ENCODE peak calls at places on chromosomes 16 and 17, in five cellular contexts. I is CD4-positive, alpha-beta memory T cell; B is fibroblast of lung; O is heart left ventricle; Q is heart right ventricle. Z is an unnamed sample. For H3K4me1, the result is how much of the 10 kb centered on the place peaks cover.

GRCh38 chr17:77186141-77186604 is 45.4 kb downstream of the SEC14L1 start:
- DNase-seq in I (no peak), B (no peak), O (peak), Q (peak), Z (peak)

GRCh38 chr17:61426482-61427304 is 25.5 kb upstream of the TBX4 start:
- DNase-seq in I (no peak), B (no peak), O (no peak), Q (no peak), Z (no peak)

GRCh38 chr16:2061526-2061925 is 13.7 kb downstream of the TSC2 start:
- DNase-seq in I (no peak), B (no peak), O (no peak), Q (no peak), Z (no peak)

GRCh38 chr17:55584055-55584685 is 72.9 kb upstream of the SMIM36 start:
- DNase-seq in I (no peak), B (peak), O (no peak), Q (no peak), Z (no peak)

GRCh38 chr17:2171725-2172446 is 117.0 kb downstream of the HIC1 start:
- DNase-seq in I (no peak), B (peak), O (peak), Q (peak), Z (peak)

GRCh38 chr17:76558210-76559095 is 18.6 kb downstream of the PRCD start:
- DNase-seq in I (no peak), B (peak), O (no peak), Q (no peak), Z (no peak)

GRCh38 chr17:78784397-78784751 is 2.3 kb upstream of the CYTH1 start:
- DNase-seq in I (no peak), B (no peak), O (no peak), Q (no peak), Z (no peak)

GRCh38 chr16:59573528-59574271 is 839.6 kb upstream of the GOT2 start:
- DNase-seq in I (no peak), B (peak), O (no peak), Q (no peak), Z (no peak)

GRCh38 chr16:49183911-49184310 is 97.7 kb downstream of the CBLN1 start:
- DNase-seq in I (no peak), B (no peak), O (no peak), Q (no peak), Z (peak)

GRCh38 chr16:19542138-19542821 is 13.2 kb upstream of the VPS35L start:
- DNase-seq in I (no peak), B (no peak), O (no peak), Q (no peak), Z (no peak)

GRCh38 chr16:14111713-14112538 is 40.8 kb downstream of the MRTFB start:
- DNase-seq in I (no peak), B (no peak), O (peak), Q (peak), Z (peak)

GRCh38 chr16:85924675-85925074 is 25.7 kb downstream of the IRF8 start:
- DNase-seq in I (no peak), B (peak), O (no peak), Q (no peak), Z (no peak)

GRCh38 chr17:77645441-77646430 is 312.8 kb upstream of the TNRC6C start:
- DNase-seq in I (peak), B (peak), O (no peak), Q (no peak), Z (no peak)

GRCh38 chr17:10292057-10292931 is 80.5 kb downstream of the MYH13 start:
- DNase-seq in I (no peak), B (peak), O (peak), Q (peak), Z (no peak)

GRCh38 chr16:11759997-11760396 is 17.3 kb upstream of the TXNDC11 start:
- DNase-seq in I (no peak), B (no peak), O (no peak), Q (no peak), Z (no peak)

GRCh38 chr17:59332890-59333377 is 1.5 kb downstream of the YPEL2 start:
- DNase-seq in I (no peak), B (peak), O (peak), Q (peak), Z (peak)

GRCh38 chr17:63381101-63381729 is 64.9 kb downstream of the CYB561 start:
- DNase-seq in I (no peak), B (peak), O (no peak), Q (no peak), Z (no peak)

DNA sequence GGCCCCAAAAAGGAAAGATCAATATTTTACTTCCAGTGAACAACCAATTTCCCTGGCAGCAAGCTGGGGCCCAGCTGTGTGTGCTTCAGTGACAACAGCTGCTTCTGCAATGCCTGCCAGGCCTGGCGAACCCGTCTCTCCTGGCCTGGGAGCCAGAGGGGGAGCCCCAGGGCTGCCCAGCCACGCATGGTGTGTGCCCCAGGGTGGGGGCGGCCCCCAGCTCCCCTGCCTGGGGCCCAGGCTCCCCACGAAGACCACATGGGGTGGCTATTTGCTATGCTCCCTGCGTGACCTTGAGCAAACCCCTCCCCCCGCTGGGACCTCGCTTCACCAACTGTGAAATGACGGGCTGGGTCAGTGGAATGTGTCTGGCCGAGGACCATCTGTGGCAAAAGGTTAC is 34.2 kb downstream of the RAB11FIP4 start:
- DNase-seq in I (no peak), B (no peak), O (peak), Q (peak), Z (peak)
- H3K4me3 ChIP-seq in I (no peak), B (no peak), O (no peak), Q (no peak), Z (no peak)

DNA sequence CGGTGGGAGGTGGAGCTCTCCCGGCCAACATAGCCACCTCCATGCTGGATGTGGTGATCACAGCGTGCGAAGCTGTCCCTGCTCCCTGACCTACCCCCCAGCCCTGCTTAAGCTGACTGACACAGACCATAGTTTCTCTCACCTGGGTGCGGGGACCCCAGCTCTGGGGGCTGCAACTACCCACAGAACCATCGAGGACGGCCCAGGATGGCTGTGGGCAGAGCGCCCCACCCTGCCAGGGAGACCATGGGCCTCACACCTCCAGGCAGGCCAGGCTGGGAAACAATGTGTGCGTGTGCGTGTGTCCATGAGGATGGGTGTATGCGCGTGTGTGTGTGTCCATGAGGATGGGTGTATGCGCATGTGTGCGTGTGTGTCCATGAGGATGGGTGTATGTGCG is 20.4 kb downstream of the BAHCC1 start:
- DNase-seq in I (no peak), B (no peak), O (no peak), Q (no peak), Z (no peak)
- H3K4me1 ChIP-seq in I (under half), B (under half), O (under half), Q (half or more), Z (under half)

DNA sequence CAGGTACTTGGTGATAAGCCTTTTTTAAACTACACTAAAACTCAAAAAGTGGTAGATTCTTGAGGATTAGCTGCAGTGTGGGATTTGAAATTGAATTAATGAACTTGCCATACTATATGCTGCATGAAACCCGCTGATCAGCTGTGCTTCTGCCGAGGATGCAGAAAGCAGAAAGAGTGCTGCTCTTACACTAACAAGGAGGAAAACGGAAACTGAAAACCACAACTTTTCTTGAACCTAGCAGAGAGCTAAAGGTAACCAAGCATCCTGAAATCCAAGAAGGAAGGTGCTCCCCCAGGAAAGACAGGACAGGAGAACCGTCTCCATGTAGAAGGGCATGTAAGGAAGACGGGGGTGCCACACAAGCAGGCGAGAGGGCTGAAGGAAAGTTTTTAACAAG is 32.5 kb downstream of the VPS53 start:
- DNase-seq in I (no peak), B (no peak), O (no peak), Q (no peak), Z (no peak)
- H3K27ac ChIP-seq in I (no peak), B (peak), O (no peak), Q (no peak), Z (no peak)

GRCh38 chr17:67358612-67359011 is 7.8 kb downstream of the PSMD12 start:
- DNase-seq in I (no peak), B (no peak), O (no peak), Q (no peak), Z (no peak)
- H3K4me3 ChIP-seq in I (no peak), B (no peak), O (no peak), Q (no peak), Z (no peak)

GRCh38 chr17:65050438-65050837 is 6.1 kb downstream of the GNA13 start:
- DNase-seq in I (no peak), B (no peak), O (no peak), Q (no peak), Z (peak)

GRCh38 chr17:65052585-65052984 is 4.0 kb downstream of the GNA13 start:
- DNase-seq in I (no peak), B (no peak), O (no peak), Q (no peak), Z (no peak)

GRCh38 chr17:65054602-65055001 is 1.9 kb downstream of the GNA13 start:
- DNase-seq in I (no peak), B (no peak), O (no peak), Q (no peak), Z (no peak)

GRCh38 chr17:65053354-65053881 is 3.1 kb downstream of the GNA13 start:
- DNase-seq in I (no peak), B (no peak), O (no peak), Q (no peak), Z (no peak)

GRCh38 chr17:65051922-65052321 is 4.6 kb downstream of the GNA13 start:
- DNase-seq in I (no peak), B (no peak), O (no peak), Q (no peak), Z (no peak)
- H3K4me1 ChIP-seq in I (half or more), B (under half), O (under half), Q (half or more), Z (half or more)

GRCh38 chr16:424623-425081 is 797 bp upstream of the RAB11FIP3 start:
- DNase-seq in I (no peak), B (peak), O (peak), Q (peak), Z (peak)

GRCh38 chr16:426115-426905 is 861 bp downstream of the RAB11FIP3 start:
- DNase-seq in I (peak), B (peak), O (no peak), Q (peak), Z (peak)

GRCh38 chr16:426906-427249 is 1.4 kb downstream of the RAB11FIP3 start:
- DNase-seq in I (no peak), B (no peak), O (no peak), Q (no peak), Z (no peak)

GRCh38 chr16:425082-425718 is at the start of gene RAB11FIP3:
- DNase-seq in I (peak), B (peak), O (peak), Q (peak), Z (peak)

GRCh38 chr16:425740-426114 is 278 bp downstream of the RAB11FIP3 start:
- DNase-seq in I (no peak), B (no peak), O (no peak), Q (no peak), Z (no peak)
- H3K27ac ChIP-seq in I (peak), B (no peak), O (peak), Q (peak), Z (peak)

DNA sequence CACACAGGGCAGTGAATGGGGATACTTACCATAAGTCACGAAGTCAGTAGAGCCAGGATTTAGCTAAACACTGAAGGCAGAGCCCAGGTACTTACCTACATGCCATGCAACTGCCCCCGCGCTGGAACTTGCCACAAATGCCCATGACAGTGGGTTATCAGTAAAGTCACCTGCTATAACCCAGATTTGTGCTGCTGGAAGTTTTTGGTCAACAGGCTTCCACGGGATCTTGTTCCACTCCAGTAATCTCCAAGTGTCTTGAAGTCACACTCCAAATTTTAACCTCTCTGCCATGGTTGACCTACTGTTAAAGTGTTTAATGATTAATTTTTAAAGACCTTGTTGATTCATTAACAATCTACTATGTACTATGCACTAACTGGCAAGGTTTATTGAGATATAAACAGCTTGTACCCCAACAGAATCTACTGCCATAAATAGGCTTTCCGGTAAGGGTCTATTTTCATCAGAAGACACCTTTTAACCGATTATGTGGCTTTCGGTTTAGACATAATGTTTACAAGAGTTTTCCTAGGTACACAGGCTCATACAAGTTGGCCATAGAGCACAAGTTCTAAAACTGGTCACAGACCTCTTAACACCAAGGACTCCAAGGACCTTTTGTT is 6.3 kb upstream of the SLC5A11 start:
- DNase-seq in I (no peak), B (no peak), O (no peak), Q (no peak), Z (peak)
- H3K4me3 ChIP-seq in I (no peak), B (no peak), O (no peak), Q (no peak), Z (no peak)

GRCh38 chr16:88703486-88704309 is 2.5 kb downstream of the RNF166 start:
- DNase-seq in I (peak), B (no peak), O (peak), Q (peak), Z (peak)
- H3K4me1 ChIP-seq in I (half or more), B (under half), O (under half), Q (half or more), Z (under half)